ENCODE peak calls at places on chromosomes 12 and 14, in eight cellular contexts. One of them, this sample, is unnamed.

GRCh38 chr12:38648813-38649212 is 256.6 kb downstream of the CPNE8 start:
- DNase-seq in neural progenitor cell: no peak
- DNase-seq in psoas muscle: no peak
- DNase-seq in colonic mucosa: no peak
- DNase-seq in astrocyte: no peak
- DNase-seq in choroid plexus epithelial cell: no peak
- DNase-seq in AG04449: no peak
- DNase-seq in dorsolateral prefrontal cortex: no peak
- DNase-seq in this sample: no peak

GRCh38 chr12:120835304-120835612 is 68.9 kb downstream of the SPPL3 start:
- DNase-seq in neural progenitor cell: no peak
- DNase-seq in psoas muscle: no peak
- DNase-seq in colonic mucosa: no peak
- DNase-seq in astrocyte: no peak
- DNase-seq in choroid plexus epithelial cell: peak; percentile 17
- DNase-seq in AG04449: no peak
- DNase-seq in dorsolateral prefrontal cortex: no peak
- DNase-seq in this sample: no peak

GRCh38 chr12:114669501-114670256 is 14.3 kb downstream of the TBX3 start:
- DNase-seq in neural progenitor cell: peak; percentile 60
- DNase-seq in psoas muscle: no peak
- DNase-seq in colonic mucosa: no peak
- DNase-seq in astrocyte: no peak
- DNase-seq in choroid plexus epithelial cell: peak; percentile 52
- DNase-seq in AG04449: no peak
- DNase-seq in dorsolateral prefrontal cortex: no peak
- DNase-seq in this sample: no peak

GRCh38 chr12:102322254-102322653 is 124.6 kb upstream of the PMCH start:
- DNase-seq in neural progenitor cell: no peak
- DNase-seq in psoas muscle: no peak
- DNase-seq in colonic mucosa: no peak
- DNase-seq in astrocyte: no peak
- DNase-seq in choroid plexus epithelial cell: no peak
- DNase-seq in AG04449: no peak
- DNase-seq in dorsolateral prefrontal cortex: no peak
- DNase-seq in this sample: no peak

GRCh38 chr14:33435911-33436310 is 497.2 kb downstream of the NPAS3 start:
- DNase-seq in neural progenitor cell: no peak
- DNase-seq in psoas muscle: no peak
- DNase-seq in colonic mucosa: no peak
- DNase-seq in astrocyte: peak; percentile 98
- DNase-seq in choroid plexus epithelial cell: peak; percentile 71
- DNase-seq in AG04449: peak; percentile 4
- DNase-seq in dorsolateral prefrontal cortex: no peak
- DNase-seq in this sample: no peak

GRCh38 chr14:70188608-70189540 is at the start of gene SLC8A3:
- DNase-seq in neural progenitor cell: peak; percentile 77
- DNase-seq in psoas muscle: peak; percentile 86
- DNase-seq in colonic mucosa: peak; percentile 22
- DNase-seq in astrocyte: peak; percentile 44
- DNase-seq in choroid plexus epithelial cell: peak; percentile 48
- DNase-seq in AG04449: no peak
- DNase-seq in dorsolateral prefrontal cortex: peak; percentile 75
- DNase-seq in this sample: peak; percentile 51

GRCh38 chr14:99323603-99324185 is 51.7 kb upstream of the BCL11B start:
- DNase-seq in neural progenitor cell: no peak
- DNase-seq in psoas muscle: no peak
- DNase-seq in colonic mucosa: no peak
- DNase-seq in astrocyte: no peak
- DNase-seq in choroid plexus epithelial cell: no peak
- DNase-seq in AG04449: no peak
- DNase-seq in dorsolateral prefrontal cortex: no peak
- DNase-seq in this sample: no peak

GRCh38 chr14:94056579-94057308 is 24.3 kb downstream of the DDX24 start:
- DNase-seq in neural progenitor cell: no peak
- DNase-seq in psoas muscle: no peak
- DNase-seq in colonic mucosa: no peak
- DNase-seq in astrocyte: no peak
- DNase-seq in choroid plexus epithelial cell: peak; percentile 53
- DNase-seq in AG04449: no peak
- DNase-seq in dorsolateral prefrontal cortex: no peak
- DNase-seq in this sample: no peak

GRCh38 chr12:49933793-49934192 is 16.7 kb upstream of the AQP2 start:
- DNase-seq in neural progenitor cell: no peak
- DNase-seq in psoas muscle: no peak
- DNase-seq in colonic mucosa: no peak
- DNase-seq in astrocyte: peak; percentile 68
- DNase-seq in choroid plexus epithelial cell: peak; percentile 83
- DNase-seq in AG04449: no peak
- DNase-seq in dorsolateral prefrontal cortex: no peak
- DNase-seq in this sample: no peak

GRCh38 chr14:54637829-54638446 is 71.0 kb downstream of the SAMD4A start:
- DNase-seq in neural progenitor cell: no peak
- DNase-seq in psoas muscle: no peak
- DNase-seq in colonic mucosa: no peak
- DNase-seq in astrocyte: peak; percentile 83
- DNase-seq in choroid plexus epithelial cell: peak; percentile 67
- DNase-seq in AG04449: no peak
- DNase-seq in dorsolateral prefrontal cortex: no peak
- DNase-seq in this sample: no peak

GRCh38 chr12:100075598-100075997 is 67.1 kb downstream of the BLTP3B start:
- DNase-seq in neural progenitor cell: no peak
- DNase-seq in psoas muscle: no peak
- DNase-seq in colonic mucosa: no peak
- DNase-seq in astrocyte: no peak
- DNase-seq in choroid plexus epithelial cell: no peak
- DNase-seq in AG04449: no peak
- DNase-seq in dorsolateral prefrontal cortex: no peak
- DNase-seq in this sample: no peak

GRCh38 chr14:65179918-65180724 is 77.8 kb upstream of the MAX start:
- DNase-seq in neural progenitor cell: no peak
- DNase-seq in psoas muscle: peak; percentile 65
- DNase-seq in colonic mucosa: peak; percentile 30
- DNase-seq in astrocyte: peak; percentile 93
- DNase-seq in choroid plexus epithelial cell: peak; percentile 87
- DNase-seq in AG04449: no peak
- DNase-seq in dorsolateral prefrontal cortex: peak; percentile 16
- DNase-seq in this sample: no peak

GRCh38 chr14:49050836-49051235 is 535.3 kb downstream of the RPS29 start:
- DNase-seq in neural progenitor cell: no peak
- DNase-seq in psoas muscle: no peak
- DNase-seq in colonic mucosa: no peak
- DNase-seq in astrocyte: peak; percentile 25
- DNase-seq in choroid plexus epithelial cell: no peak
- DNase-seq in AG04449: peak; percentile 2
- DNase-seq in dorsolateral prefrontal cortex: no peak
- DNase-seq in this sample: no peak

GRCh38 chr14:79103764-79104163 is 933.6 kb downstream of the NRXN3 start:
- DNase-seq in neural progenitor cell: no peak
- DNase-seq in psoas muscle: no peak
- DNase-seq in colonic mucosa: no peak
- DNase-seq in astrocyte: no peak
- DNase-seq in choroid plexus epithelial cell: no peak
- DNase-seq in AG04449: no peak
- DNase-seq in dorsolateral prefrontal cortex: no peak
- DNase-seq in this sample: no peak

GRCh38 chr12:24135158-24135850 is 185.8 kb upstream of the SOX5 start:
- DNase-seq in neural progenitor cell: no peak
- DNase-seq in psoas muscle: no peak
- DNase-seq in colonic mucosa: no peak
- DNase-seq in astrocyte: peak; percentile 17
- DNase-seq in choroid plexus epithelial cell: no peak
- DNase-seq in AG04449: no peak
- DNase-seq in dorsolateral prefrontal cortex: no peak
- DNase-seq in this sample: no peak

GRCh38 chr12:389138-390096 is at the start of gene KDM5A:
- DNase-seq in neural progenitor cell: peak; percentile 97
- DNase-seq in psoas muscle: peak; percentile 94
- DNase-seq in colonic mucosa: peak; percentile 93
- DNase-seq in astrocyte: peak; percentile 96
- DNase-seq in choroid plexus epithelial cell: peak; percentile 97
- DNase-seq in AG04449: peak; percentile 65
- DNase-seq in dorsolateral prefrontal cortex: peak; percentile 91
- DNase-seq in this sample: peak; percentile 89

GRCh38 chr14:59126714-59127436 is 61.6 kb upstream of the DAAM1 start:
- DNase-seq in neural progenitor cell: peak; percentile 71
- DNase-seq in psoas muscle: no peak
- DNase-seq in colonic mucosa: no peak
- DNase-seq in astrocyte: peak; percentile 28
- DNase-seq in choroid plexus epithelial cell: peak; percentile 73
- DNase-seq in AG04449: no peak
- DNase-seq in dorsolateral prefrontal cortex: no peak
- DNase-seq in this sample: no peak

GRCh38 chr14:23076785-23077408 is 18.0 kb downstream of the ACIN1 start:
- DNase-seq in neural progenitor cell: peak; percentile 52
- DNase-seq in psoas muscle: no peak
- DNase-seq in colonic mucosa: no peak
- DNase-seq in astrocyte: no peak
- DNase-seq in choroid plexus epithelial cell: peak; percentile 61
- DNase-seq in AG04449: no peak
- DNase-seq in dorsolateral prefrontal cortex: no peak
- DNase-seq in this sample: no peak

GRCh38 chr12:102095677-102096263 is 24.1 kb downstream of the NUP37 start:
- DNase-seq in neural progenitor cell: peak; percentile 5
- DNase-seq in psoas muscle: no peak
- DNase-seq in colonic mucosa: no peak
- DNase-seq in astrocyte: peak; percentile 8
- DNase-seq in choroid plexus epithelial cell: peak; percentile 72
- DNase-seq in AG04449: no peak
- DNase-seq in dorsolateral prefrontal cortex: no peak
- DNase-seq in this sample: no peak

GRCh38 chr14:102545461-102546265 is 36.1 kb upstream of the ANKRD9 start:
- DNase-seq in neural progenitor cell: peak; percentile 52
- DNase-seq in psoas muscle: no peak
- DNase-seq in colonic mucosa: no peak
- DNase-seq in astrocyte: no peak
- DNase-seq in choroid plexus epithelial cell: peak; percentile 76
- DNase-seq in AG04449: no peak
- DNase-seq in dorsolateral prefrontal cortex: no peak
- DNase-seq in this sample: no peak

GRCh38 chr12:4137015-4137414 is 136.5 kb upstream of the CCND2 start:
- DNase-seq in neural progenitor cell: no peak
- DNase-seq in psoas muscle: no peak
- DNase-seq in colonic mucosa: no peak
- DNase-seq in astrocyte: no peak
- DNase-seq in choroid plexus epithelial cell: no peak
- DNase-seq in AG04449: no peak
- DNase-seq in dorsolateral prefrontal cortex: no peak
- DNase-seq in this sample: no peak

GRCh38 chr12:49824886-49825285 is 3.3 kb downstream of the NCKAP5L start:
- DNase-seq in neural progenitor cell: no peak
- DNase-seq in psoas muscle: no peak
- DNase-seq in colonic mucosa: no peak
- DNase-seq in astrocyte: peak; percentile 77
- DNase-seq in choroid plexus epithelial cell: peak; percentile 59
- DNase-seq in AG04449: no peak
- DNase-seq in dorsolateral prefrontal cortex: no peak
- DNase-seq in this sample: no peak

GRCh38 chr14:65776193-65776592 is 363.7 kb downstream of the FUT8 start:
- DNase-seq in neural progenitor cell: no peak
- DNase-seq in psoas muscle: no peak
- DNase-seq in colonic mucosa: no peak
- DNase-seq in astrocyte: no peak
- DNase-seq in choroid plexus epithelial cell: no peak
- DNase-seq in AG04449: no peak
- DNase-seq in dorsolateral prefrontal cortex: no peak
- DNase-seq in this sample: no peak

GRCh38 chr12:56334490-56334793 is 642 bp upstream of the PAN2 start:
- DNase-seq in neural progenitor cell: no peak
- DNase-seq in psoas muscle: no peak
- DNase-seq in colonic mucosa: no peak
- DNase-seq in astrocyte: no peak
- DNase-seq in choroid plexus epithelial cell: no peak
- DNase-seq in AG04449: no peak
- DNase-seq in dorsolateral prefrontal cortex: no peak
- DNase-seq in this sample: no peak
- TF ChIP-seq CTCF in neural progenitor cell: no peak
- TF ChIP-seq CTCF in psoas muscle: no peak
- TF ChIP-seq CTCF in colonic mucosa: no peak
- TF ChIP-seq CTCF in astrocyte: no peak
- TF ChIP-seq CTCF in choroid plexus epithelial cell: no peak
- TF ChIP-seq CTCF in AG04449: no peak
- TF ChIP-seq CTCF in dorsolateral prefrontal cortex: no peak
- TF ChIP-seq CTCF in this sample: no peak

DNA sequence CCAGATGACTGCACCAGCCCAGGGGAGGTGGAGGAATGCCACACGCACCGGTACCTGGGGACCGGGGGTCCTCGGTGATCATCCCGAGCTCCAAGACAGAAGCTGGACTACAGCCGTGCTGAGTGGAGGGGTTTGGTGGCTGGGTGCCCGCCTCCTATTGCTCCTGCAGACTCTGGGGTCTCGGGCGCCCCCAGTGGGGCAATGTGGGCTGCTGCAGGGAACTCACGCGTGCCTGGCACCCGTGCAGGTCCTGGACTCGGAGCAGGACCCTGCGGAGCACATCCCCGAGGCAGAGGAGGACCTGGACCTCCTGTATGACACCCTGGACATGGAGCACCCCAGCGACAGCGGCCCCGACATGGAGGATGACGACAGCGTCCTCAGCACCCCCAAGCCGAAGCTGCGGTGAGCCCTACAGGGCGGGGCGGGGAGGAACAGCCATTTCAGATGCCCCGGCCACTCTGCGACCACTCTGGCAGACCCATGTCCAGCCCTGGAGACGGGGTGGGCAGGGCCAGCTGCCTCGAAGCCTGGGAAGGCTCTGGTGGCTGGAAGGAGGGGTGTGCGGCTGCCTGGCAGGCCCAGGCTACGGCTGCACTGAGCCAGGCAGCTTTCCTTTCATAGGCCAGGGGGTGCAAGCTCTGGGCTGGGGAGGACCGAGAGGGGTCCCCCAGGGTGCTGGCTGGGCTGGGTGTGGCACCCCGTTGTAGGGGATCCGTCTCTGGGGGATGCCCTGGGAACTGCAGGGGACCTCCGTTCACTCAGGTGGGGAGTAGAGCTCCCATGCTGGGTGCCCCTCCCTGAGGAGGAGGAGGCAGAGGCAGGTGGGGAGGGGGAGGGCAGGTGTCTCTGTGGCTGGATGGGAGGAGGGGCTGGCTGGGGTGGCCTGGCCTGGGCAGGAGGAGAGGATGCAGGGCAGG is 21.6 kb upstream of the TEX22 start:
- DNase-seq in neural progenitor cell: no peak
- DNase-seq in psoas muscle: no peak
- DNase-seq in colonic mucosa: no peak
- DNase-seq in astrocyte: no peak
- DNase-seq in choroid plexus epithelial cell: no peak
- DNase-seq in AG04449: no peak
- DNase-seq in dorsolateral prefrontal cortex: no peak
- DNase-seq in this sample: no peak
- TF ChIP-seq CTCF in neural progenitor cell: peak; percentile 7
- TF ChIP-seq CTCF in psoas muscle: no peak
- TF ChIP-seq CTCF in colonic mucosa: no peak
- TF ChIP-seq CTCF in astrocyte: no peak
- TF ChIP-seq CTCF in choroid plexus epithelial cell: no peak
- TF ChIP-seq CTCF in AG04449: no peak
- TF ChIP-seq CTCF in dorsolateral prefrontal cortex: no peak
- TF ChIP-seq CTCF in this sample: no peak

GRCh38 chr12:108856170-108856427 is 1.3 kb downstream of the SSH1 start:
- DNase-seq in neural progenitor cell: peak; percentile 24
- DNase-seq in psoas muscle: no peak
- DNase-seq in colonic mucosa: no peak
- DNase-seq in astrocyte: peak; percentile 59
- DNase-seq in choroid plexus epithelial cell: no peak
- DNase-seq in AG04449: no peak
- DNase-seq in dorsolateral prefrontal cortex: peak; percentile 9
- DNase-seq in this sample: no peak
- TF ChIP-seq CTCF in neural progenitor cell: no peak
- TF ChIP-seq CTCF in psoas muscle: no peak
- TF ChIP-seq CTCF in colonic mucosa: no peak
- TF ChIP-seq CTCF in astrocyte: no peak
- TF ChIP-seq CTCF in choroid plexus epithelial cell: no peak
- TF ChIP-seq CTCF in AG04449: no peak
- TF ChIP-seq CTCF in dorsolateral prefrontal cortex: no peak
- TF ChIP-seq CTCF in this sample: no peak

GRCh38 chr14:55721353-55721752 is 141.3 kb downstream of the KTN1 start:
- DNase-seq in neural progenitor cell: no peak
- DNase-seq in psoas muscle: no peak
- DNase-seq in colonic mucosa: no peak
- DNase-seq in astrocyte: peak; percentile 98
- DNase-seq in choroid plexus epithelial cell: peak; percentile 96
- DNase-seq in AG04449: peak; percentile 52
- DNase-seq in dorsolateral prefrontal cortex: no peak
- DNase-seq in this sample: no peak
- TF ChIP-seq CTCF in neural progenitor cell: no peak
- TF ChIP-seq CTCF in psoas muscle: no peak
- TF ChIP-seq CTCF in colonic mucosa: no peak
- TF ChIP-seq CTCF in astrocyte: no peak
- TF ChIP-seq CTCF in choroid plexus epithelial cell: no peak
- TF ChIP-seq CTCF in AG04449: no peak
- TF ChIP-seq CTCF in dorsolateral prefrontal cortex: no peak
- TF ChIP-seq CTCF in this sample: no peak

This sample was measured in progenitor cell of endocrine pancreas.